ENCODE peak calls at places on chromosome 4, in four cellular contexts. S is K562, F is HepG2, V is A549. T is an unnamed sample.

GRCh38 chr4:94595880-94596483 is 144.2 kb downstream of the PDLIM5 start:
- DNase-seq in S (peak), F (peak), V (peak), T (peak)

GRCh38 chr4:53656421-53656981 is 65.2 kb upstream of the LNX1 start:
- DNase-seq in S (no peak), V (no peak), F (no peak), T (no peak)

GRCh38 chr4:85909851-85910250 is 434.9 kb downstream of the ARHGAP24 start:
- DNase-seq in F (no peak), S (no peak), V (no peak), T (no peak)

GRCh38 chr4:4673070-4673469 is 131.2 kb upstream of the STX18 start:
- DNase-seq in V (peak), S (peak), F (no peak), T (peak)

GRCh38 chr4:151468715-151469696 is 60.0 kb downstream of the FHIP1A start:
- DNase-seq in F (no peak), S (no peak), V (no peak), T (no peak)

GRCh38 chr4:149110499-149110898 is 668.3 kb upstream of the NR3C2 start:
- DNase-seq in F (no peak), S (no peak), V (no peak), T (no peak)

GRCh38 chr4:40662962-40663604 is 33.4 kb upstream of the RBM47 start:
- DNase-seq in S (no peak), V (peak), F (peak), T (no peak)

GRCh38 chr4:18398661-18399060 is 377.1 kb upstream of the LCORL start:
- DNase-seq in V (no peak), S (no peak), F (no peak), T (no peak)

GRCh38 chr4:101282076-101282844 is 65.1 kb downstream of the PPP3CA start:
- DNase-seq in F (no peak), S (no peak), V (no peak), T (peak)

GRCh38 chr4:26126135-26126718 is 194.6 kb upstream of the RBPJ start:
- DNase-seq in F (no peak), V (no peak), S (no peak), T (peak)

GRCh38 chr4:184417802-184418511 is 56.4 kb downstream of the IRF2 start:
- DNase-seq in V (peak), S (peak), F (peak), T (peak)

GRCh38 chr4:12884846-12885796 is 599.0 kb downstream of the RAB28 start:
- DNase-seq in S (no peak), F (no peak), V (no peak), T (no peak)

GRCh38 chr4:141132689-141133145 is 552 bp downstream of the RNF150 start:
- DNase-seq in S (no peak), F (no peak), V (no peak), T (no peak)

GRCh38 chr4:67048530-67048929 is 496.8 kb downstream of the CENPC start:
- DNase-seq in F (no peak), S (no peak), V (no peak), T (no peak)

GRCh38 chr4:6641164-6641970 is 882 bp downstream of the MRFAP1 start:
- DNase-seq in F (no peak), V (no peak), S (peak), T (peak)

GRCh38 chr4:33998204-33998603 is 2246.1 kb downstream of the ARAP2 start:
- DNase-seq in F (no peak), S (no peak), V (no peak), T (no peak)

GRCh38 chr4:41389356-41389755 is 132.6 kb downstream of the UCHL1 start:
- DNase-seq in F (no peak), V (no peak), S (no peak), T (no peak)

GRCh38 chr4:98262431-98262830 is 1.2 kb downstream of the RAP1GDS1 start:
- DNase-seq in V (no peak), F (no peak), S (peak), T (peak)
- H3K4me3 ChIP-seq in V (peak), F (peak), S (peak), T (peak)

DNA sequence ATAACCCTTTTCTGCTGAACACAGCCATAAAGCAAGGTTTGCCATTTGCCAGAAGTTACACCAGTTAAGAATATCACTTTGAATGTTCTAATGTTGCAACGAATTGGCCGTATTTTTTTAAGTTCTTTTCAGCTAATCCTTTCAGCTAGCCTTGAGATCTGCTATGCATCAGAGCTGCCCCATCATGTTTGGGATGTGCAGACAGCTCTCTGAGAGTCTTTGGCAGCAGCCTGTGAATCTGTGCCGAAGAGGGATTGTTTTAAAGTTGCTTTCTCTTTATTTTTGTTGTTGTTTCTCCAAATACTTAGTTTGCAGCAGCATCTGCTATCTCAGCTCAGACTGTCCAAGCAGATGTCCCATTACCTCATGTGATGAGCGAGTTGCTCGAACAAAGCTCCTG is 1002.6 kb upstream of the INTU start:
- DNase-seq in F (no peak), V (no peak), S (no peak), T (no peak)
- TF ChIP-seq MYC in F (no peak), V (no peak), S (no peak), T (no peak)

DNA sequence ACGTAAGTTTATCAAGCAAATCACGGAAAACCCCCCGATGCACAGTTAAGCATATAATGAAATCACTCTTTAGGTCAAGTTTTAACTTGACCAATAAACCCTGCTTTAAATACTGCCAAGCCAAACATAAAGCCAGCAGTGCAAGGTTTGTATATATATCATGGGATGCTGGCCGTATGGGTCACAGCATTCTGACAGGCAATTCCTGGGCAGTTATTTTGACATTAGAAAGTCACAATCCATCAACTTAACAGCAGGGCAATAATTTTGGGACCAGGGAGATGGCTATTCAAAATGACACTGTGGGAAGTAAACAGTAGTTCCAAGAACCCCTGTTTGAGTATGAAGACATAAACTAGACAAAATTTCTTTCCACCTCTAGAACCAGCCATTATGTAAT is 116.9 kb downstream of the ZNF827 start:
- DNase-seq in F (no peak), S (no peak), V (no peak), T (no peak)
- TF ChIP-seq CTCF in F (no peak), S (no peak), V (no peak), T (no peak)

GRCh38 chr4:167176723-167177367 is 57.4 kb downstream of the SPOCK3 start:
- DNase-seq in F (peak), V (no peak), S (no peak), T (no peak)
- H3K4me3 ChIP-seq in F (no peak), V (no peak), S (no peak), T (no peak)

GRCh38 chr4:186666750-186667149 is 56.9 kb downstream of the FAT1 start:
- DNase-seq in V (no peak), F (no peak), S (no peak), T (no peak)

GRCh38 chr4:186669735-186670134 is 53.9 kb downstream of the FAT1 start:
- DNase-seq in S (no peak), V (no peak), F (no peak), T (no peak)

GRCh38 chr4:186666252-186666651 is 57.4 kb downstream of the FAT1 start:
- DNase-seq in F (no peak), V (peak), S (no peak), T (no peak)

GRCh38 chr4:186669159-186669720 is 54.4 kb downstream of the FAT1 start:
- DNase-seq in V (peak), S (peak), F (peak), T (peak)
- TF ChIP-seq MYC in V (no peak), S (no peak), F (no peak), T (no peak)

DNA sequence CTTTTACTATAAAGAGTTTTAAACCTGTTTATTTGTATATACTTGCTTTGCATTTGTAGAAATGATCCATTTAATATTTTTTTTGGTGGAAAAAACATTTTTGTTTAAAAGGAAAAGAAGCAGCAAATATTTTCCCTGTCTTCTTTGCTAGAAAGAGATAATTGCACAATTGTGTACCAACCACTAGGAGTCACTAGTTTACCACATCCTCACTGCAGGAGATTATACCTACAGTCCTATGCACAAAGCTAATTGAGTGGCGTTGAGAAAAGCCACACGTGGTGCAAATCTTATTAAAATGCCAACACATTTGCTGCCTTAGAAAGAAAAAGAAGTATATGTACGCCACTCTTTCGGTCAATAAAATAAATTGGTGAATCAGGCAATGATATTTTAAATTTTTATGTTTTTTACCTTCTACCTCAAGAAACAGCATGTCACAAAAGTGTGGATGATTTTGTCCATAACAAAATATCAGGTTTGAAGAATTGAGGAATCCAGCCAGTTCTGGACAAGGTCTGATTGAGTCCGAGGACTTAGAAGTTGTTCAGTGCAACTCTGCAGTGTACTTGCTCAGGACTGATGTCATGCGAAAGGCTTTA is 102.9 kb downstream of the GRXCR1 start:
- DNase-seq in V (peak), F (peak), S (peak), T (peak)
- TF ChIP-seq CTCF in V (peak), F (peak), S (peak), T (peak)